ENCODE peak calls at places on chromosomes 4 and X, in ten cellular contexts. P, H, X, J, L, O, S, D, Z and N are unnamed samples.

GRCh38 chr4:147351083-147351787 is 129.7 kb upstream of the EDNRA start:
- DNase-seq in O (no peak), S (no peak), Z (no peak), L (no peak), H (no peak), X (no peak), D (no peak), J (no peak), P (no peak), N (no peak)

GRCh38 chrX:19990225-19990518 is 689 bp downstream of the BCLAF3 start:
- DNase-seq in Z (no peak), P (no peak), H (no peak), D (no peak), S (no peak), O (no peak), L (peak), X (no peak), J (no peak), N (no peak)

GRCh38 chr4:53914313-53915016 is 149.9 kb downstream of the CHIC2 start:
- DNase-seq in J (no peak), O (no peak), D (no peak), P (no peak), L (no peak), Z (no peak), S (no peak), X (no peak), H (no peak), N (no peak)

GRCh38 chrX:38798956-38799355 is 2.3 kb upstream of the MID1IP1 start:
- DNase-seq in P (no peak), J (no peak), L (no peak), O (no peak), X (no peak), Z (no peak), D (no peak), S (no peak), H (no peak), N (no peak)

GRCh38 chr4:4260185-4260751 is 12.2 kb upstream of the TMEM128 start:
- DNase-seq in J (no peak), P (no peak), X (no peak), L (no peak), O (no peak), Z (peak), S (no peak), D (no peak), H (no peak), N (no peak)

GRCh38 chr4:41169256-41169655 is 45.1 kb downstream of the APBB2 start:
- DNase-seq in X (no peak), O (no peak), Z (no peak), L (no peak), P (no peak), D (no peak), H (no peak), J (no peak), S (no peak), N (no peak)

GRCh38 chr4:62771656-62772557 is 1571.8 kb downstream of the ADGRL3 start:
- DNase-seq in Z (peak), H (no peak), X (no peak), L (no peak), S (no peak), D (no peak), J (no peak), O (no peak), P (no peak), N (no peak)

GRCh38 chr4:304987-305680 is at the start of gene ZNF732:
- DNase-seq in H (no peak), L (no peak), X (no peak), P (peak), Z (peak), D (peak), J (peak), O (no peak), S (no peak), N (peak)

GRCh38 chr4:65600656-65601055 is 69.6 kb downstream of the EPHA5 start:
- DNase-seq in O (no peak), S (no peak), J (no peak), D (no peak), P (no peak), H (no peak), L (no peak), X (no peak), Z (peak), N (no peak)

GRCh38 chr4:75673959-75674328 is 733 bp upstream of the G3BP2 start:
- DNase-seq in D (no peak), O (no peak), L (no peak), P (no peak), X (no peak), J (no peak), Z (peak), H (no peak), S (no peak), N (no peak)

GRCh38 chr4:141721174-141721573 is 84.8 kb downstream of the IL15 start:
- DNase-seq in H (no peak), P (no peak), J (no peak), X (no peak), O (no peak), L (no peak), Z (no peak), D (no peak), S (no peak), N (no peak)

GRCh38 chrX:55713635-55714034 is 3.9 kb upstream of the RRAGB start:
- DNase-seq in D (no peak), H (no peak), P (no peak), L (no peak), S (no peak), O (no peak), J (no peak), Z (no peak), X (no peak), N (no peak)

GRCh38 chr4:163681208-163681821 is 186.8 kb downstream of the TMA16 start:
- DNase-seq in Z (peak), X (no peak), P (no peak), J (no peak), D (no peak), S (no peak), O (no peak), H (no peak), L (peak), N (no peak)

GRCh38 chr4:38983756-38984647 is 48.2 kb downstream of the TMEM156 start:
- DNase-seq in P (no peak), X (no peak), L (no peak), J (no peak), O (no peak), H (no peak), S (no peak), D (no peak), Z (peak), N (no peak)

GRCh38 chr4:7410470-7410869 is 24.3 kb downstream of the PSAPL1 start:
- DNase-seq in H (no peak), X (no peak), Z (peak), J (no peak), P (no peak), S (no peak), L (no peak), O (no peak), D (no peak), N (no peak)

GRCh38 chr4:43456383-43456782 is 563.9 kb downstream of the GRXCR1 start:
- DNase-seq in L (no peak), Z (no peak), X (no peak), J (no peak), S (no peak), O (no peak), P (no peak), D (no peak), H (no peak), N (no peak)

GRCh38 chrX:9189286-9189685 is 155.4 kb upstream of the FAM9B start:
- DNase-seq in D (no peak), L (no peak), O (no peak), X (no peak), S (no peak), H (no peak), Z (no peak), P (no peak), J (no peak), N (no peak)

GRCh38 chrX:2370436-2370835 is 130.3 kb downstream of the DHRSX start:
- DNase-seq in O (no peak), Z (no peak), H (no peak), X (no peak), J (no peak), D (no peak), S (no peak), L (no peak), P (no peak), N (no peak)

GRCh38 chrX:153371256-153371655 is 29.9 kb downstream of the PNMA6E start:
- DNase-seq in J (no peak), P (no peak), S (no peak), L (no peak), X (no peak), D (no peak), Z (peak), H (no peak), O (no peak), N (no peak)

GRCh38 chr4:77818077-77818666 is 996 bp downstream of the CNOT6L start:
- DNase-seq in P (peak), J (peak), S (peak), D (peak), X (no peak), O (no peak), Z (peak), H (no peak), L (peak), N (no peak)

GRCh38 chr4:76601791-76602190 is 166.8 kb downstream of the SHROOM3 start:
- DNase-seq in H (no peak), Z (no peak), O (no peak), D (no peak), P (no peak), X (no peak), L (no peak), J (no peak), S (no peak), N (no peak)

GRCh38 chr4:185912779-185913178 is 100.8 kb upstream of the SORBS2 start:
- DNase-seq in X (no peak), H (no peak), L (no peak), D (no peak), Z (no peak), S (no peak), O (no peak), J (no peak), P (no peak), N (no peak)

GRCh38 chrX:635428-636192 is 5.0 kb downstream of the SHOX start:
- DNase-seq in D (no peak), X (peak), J (no peak), P (peak), S (no peak), H (no peak), O (no peak), Z (no peak), L (no peak), N (no peak)

GRCh38 chr4:101155368-101155767 is 192.0 kb downstream of the PPP3CA start:
- DNase-seq in D (no peak), J (no peak), S (no peak), L (no peak), X (no peak), Z (no peak), O (no peak), H (no peak), P (no peak), N (no peak)

GRCh38 chrX:136039968-136040367 is 54.7 kb downstream of the SLC9A6 start:
- DNase-seq in S (no peak), J (no peak), L (no peak), Z (no peak), D (no peak), O (no peak), X (no peak), P (no peak), H (no peak), N (no peak)

GRCh38 chr4:78644063-78644691 is 92.6 kb downstream of the ANXA3 start:
- DNase-seq in P (no peak), J (no peak), D (no peak), X (no peak), H (no peak), L (no peak), S (no peak), Z (no peak), O (no peak), N (no peak)